ENCODE peak calls at places on chromosomes 12 and 14, in seven cellular contexts. K, J, Y, F, T, N and L are unnamed samples.

GRCh38 chr12:75781532-75782046 is 250.0 kb downstream of the PHLDA1 start:
- DNase-seq in K (no peak), J (no peak), Y (no peak), F (no peak), T (no peak), N (no peak), L (no peak)

GRCh38 chr14:95498622-95499353 is 17.7 kb downstream of the SYNE3 start:
- DNase-seq in K (no peak), J (no peak), Y (no peak), F (no peak), T (no peak), N (no peak), L (peak; percentile 78)

GRCh38 chr12:94640134-94640928 is 10.0 kb downstream of the TMCC3 start:
- DNase-seq in K (no peak), J (peak; percentile 97), Y (no peak), F (no peak), T (no peak), N (peak; percentile 51), L (no peak)

GRCh38 chr12:124694846-124695497 is 127.6 kb upstream of the NCOR2 start:
- DNase-seq in K (peak; percentile 69), J (peak; percentile 84), Y (no peak), F (no peak), T (no peak), N (no peak), L (no peak)

GRCh38 chr14:104215706-104216334 is 77.4 kb downstream of the KIF26A start:
- DNase-seq in K (no peak), J (no peak), Y (no peak), F (no peak), T (no peak), N (no peak), L (no peak)

GRCh38 chr12:122026706-122027328 is 5.1 kb downstream of the BCL7A start:
- DNase-seq in K (no peak), J (no peak), Y (no peak), F (no peak), T (no peak), N (no peak), L (no peak)

GRCh38 chr14:56150018-56150417 is 31.8 kb downstream of the PELI2 start:
- DNase-seq in K (no peak), J (no peak), Y (no peak), F (no peak), T (no peak), N (no peak), L (no peak)

GRCh38 chr12:46677749-46678148 is 148.0 kb downstream of the SLC38A4 start:
- DNase-seq in K (no peak), J (peak; percentile 52), Y (no peak), F (peak; percentile 66), T (no peak), N (no peak), L (no peak)

GRCh38 chr12:32217354-32218310 is 111.0 kb downstream of the BICD1 start:
- DNase-seq in K (no peak), J (peak; percentile 19), Y (no peak), F (no peak), T (no peak), N (no peak), L (peak; percentile 35)

DNA sequence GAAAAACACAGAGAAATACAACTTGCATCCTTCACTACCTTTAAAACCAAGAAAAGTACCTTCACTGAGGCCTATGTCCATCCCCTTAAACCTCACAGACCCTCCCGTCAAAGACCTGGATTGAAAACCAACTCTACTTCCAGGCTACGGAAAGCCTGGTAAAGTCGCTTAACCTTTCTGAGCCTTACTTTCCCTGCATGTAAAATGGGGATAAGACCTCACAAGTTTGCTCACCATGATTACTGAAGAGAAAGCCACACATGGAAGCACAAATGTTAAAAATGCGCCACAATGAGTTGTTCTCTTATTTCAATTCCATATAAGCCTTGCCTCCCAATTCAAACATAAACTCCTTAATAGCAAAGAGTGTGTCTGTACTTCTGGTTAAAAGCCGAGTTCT is 8.4 kb downstream of the ACTN1 start:
- DNase-seq in K (no peak), J (no peak), Y (no peak), F (no peak), T (no peak), N (no peak), L (no peak)
- H3K4me3 ChIP-seq in K (no peak overlapping the region), J (no peak overlapping the region), Y (no peak overlapping the region), F (no peak overlapping the region), T (no peak overlapping the region), N (no peak overlapping the region), L (peak overlapping the region; percentile 16)

GRCh38 chr14:76351941-76352340 is 24.0 kb upstream of the ESRRB start:
- DNase-seq in K (no peak), J (no peak), Y (no peak), F (no peak), T (no peak), N (no peak), L (no peak)

GRCh38 chr14:76349993-76350392 is 25.9 kb upstream of the ESRRB start:
- DNase-seq in K (no peak), J (no peak), Y (no peak), F (no peak), T (no peak), N (no peak), L (no peak)

GRCh38 chr14:76350671-76351070 is 25.3 kb upstream of the ESRRB start:
- DNase-seq in K (no peak), J (no peak), Y (no peak), F (no peak), T (no peak), N (no peak), L (no peak)

GRCh38 chr14:76354310-76354709 is 21.6 kb upstream of the ESRRB start:
- DNase-seq in K (no peak), J (no peak), Y (no peak), F (no peak), T (no peak), N (no peak), L (no peak)

DNA sequence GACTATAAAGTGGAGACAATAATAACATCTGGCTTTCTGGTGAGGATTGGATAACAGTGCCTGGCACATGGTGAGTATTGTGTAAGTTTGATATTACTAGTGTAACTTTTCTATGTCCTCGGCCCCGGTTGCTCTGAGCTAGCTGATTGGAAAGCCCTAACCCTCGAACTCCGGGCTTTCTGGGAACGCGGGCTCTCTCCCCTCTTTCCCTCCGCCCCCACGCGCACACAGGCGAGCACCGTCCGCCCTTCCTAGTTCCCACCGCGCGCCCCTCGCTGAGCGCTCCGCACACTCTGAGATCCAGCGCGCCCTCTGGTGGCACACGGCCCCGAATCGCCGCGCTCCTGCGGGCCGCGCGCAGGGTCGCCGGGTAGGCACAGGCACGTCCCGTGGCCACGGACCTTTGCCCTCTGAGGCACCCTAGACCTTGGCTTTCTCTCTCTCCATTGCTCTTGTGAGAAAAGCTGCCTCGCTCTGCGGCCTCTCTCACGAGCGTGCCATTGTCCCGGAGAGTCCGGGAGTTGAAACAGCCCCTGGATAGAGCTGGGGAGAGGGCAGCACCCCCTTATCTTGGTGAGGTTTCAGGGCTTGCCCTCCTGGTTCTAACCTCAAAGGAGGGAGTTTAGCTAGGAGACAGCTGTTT is 23.2 kb upstream of the ESRRB start:
- DNase-seq in K (peak; percentile 59), J (peak; percentile 67), Y (no peak), F (peak; percentile 43), T (peak; percentile 62), N (peak; percentile 62), L (no peak)
- H3K4me3 ChIP-seq in K (peak overlapping the region; percentile 53), J (no peak overlapping the region), Y (peak overlapping the region; percentile 71), F (peak overlapping the region; percentile 59), T (peak overlapping the region; percentile 26), N (no peak overlapping the region), L (peak overlapping the region; percentile 21)

GRCh38 chr12:24921251-24922038 is 27.5 kb downstream of the BCAT1 start:
- DNase-seq in K (no peak), J (no peak), Y (no peak), F (peak; percentile 22), T (no peak), N (no peak), L (no peak)

GRCh38 chr12:24919346-24920001 is 29.4 kb downstream of the BCAT1 start:
- DNase-seq in K (no peak), J (no peak), Y (no peak), F (no peak), T (no peak), N (no peak), L (no peak)

GRCh38 chr12:24920141-24920540 is 28.8 kb downstream of the BCAT1 start:
- DNase-seq in K (no peak), J (no peak), Y (no peak), F (no peak), T (no peak), N (no peak), L (no peak)

GRCh38 chr12:24918596-24918995 is 30.3 kb downstream of the BCAT1 start:
- DNase-seq in K (no peak), J (no peak), Y (no peak), F (no peak), T (no peak), N (no peak), L (no peak)

GRCh38 chr12:24922109-24922508 is 26.8 kb downstream of the BCAT1 start:
- DNase-seq in K (no peak), J (peak; percentile 55), Y (no peak), F (no peak), T (no peak), N (no peak), L (no peak)
- H3K4me3 ChIP-seq in K (no peak overlapping the region), J (no peak overlapping the region), Y (no peak overlapping the region), F (no peak overlapping the region), T (no peak overlapping the region), N (no peak overlapping the region), L (no peak overlapping the region)

GRCh38 chr12:6360080-6360571 is 15.2 kb downstream of the SCNN1A start:
- DNase-seq in K (no peak), J (no peak), Y (no peak), F (peak; percentile 59), T (no peak), N (peak; percentile 87), L (no peak)

GRCh38 chr12:6360578-6361490 is 14.5 kb downstream of the SCNN1A start:
- DNase-seq in K (no peak), J (no peak), Y (no peak), F (no peak), T (no peak), N (no peak), L (no peak)

GRCh38 chr12:6361834-6362233 is 13.5 kb downstream of the SCNN1A start:
- DNase-seq in K (peak; percentile 56), J (no peak), Y (no peak), F (no peak), T (no peak), N (peak; percentile 81), L (peak; percentile 63)

GRCh38 chr12:6356374-6356820 is 14.5 kb upstream of the TNFRSF1A start:
- DNase-seq in K (no peak), J (no peak), Y (no peak), F (no peak), T (no peak), N (no peak), L (no peak)

GRCh38 chr12:6358886-6359285 is 16.5 kb downstream of the SCNN1A start:
- DNase-seq in K (no peak), J (peak; percentile 64), Y (no peak), F (no peak), T (no peak), N (no peak), L (no peak)
- H3K4me3 ChIP-seq in K (no peak overlapping the region), J (no peak overlapping the region), Y (no peak overlapping the region), F (no peak overlapping the region), T (no peak overlapping the region), N (no peak overlapping the region), L (no peak overlapping the region)